ENCODE peak calls at places on chromosomes 1 and 21, in nine cellular contexts. W is DND-41, G is fibroblast of lung, E is neural progenitor cell, T is stomach, Y is esophagus squamous epithelium, U is tibial artery, I is left lung, H is heart right ventricle. N is an unnamed sample.

GRCh38 chr1:220044683-220045355 is 1.5 kb downstream of the EPRS1 start:
- DNase-seq in W (no peak), G (peak; percentile 3), E (no peak), T (no peak), Y (no peak), U (no peak), I (no peak), H (no peak), N (no peak)

GRCh38 chr1:41758490-41758889 is 160.2 kb downstream of the HIVEP3 start:
- DNase-seq in W (no peak), G (peak; percentile 66), E (no peak), T (no peak), Y (no peak), U (no peak), I (no peak), H (no peak), N (no peak)

GRCh38 chr1:56820755-56821461 is 1.7 kb upstream of the FYB2 start:
- DNase-seq in W (peak; percentile 76), G (peak; percentile 78), E (peak; percentile 90), T (peak; percentile 89), Y (no peak), U (peak; percentile 79), I (peak; percentile 88), H (peak; percentile 79), N (peak; percentile 28)

GRCh38 chr1:6049419-6049818 is 3.7 kb downstream of the KCNAB2 start:
- DNase-seq in W (no peak), G (no peak), E (no peak), T (no peak), Y (no peak), U (no peak), I (no peak), H (no peak), N (no peak)

GRCh38 chr1:91026320-91026719 is 4.5 kb upstream of the ZNF644 start:
- DNase-seq in W (no peak), G (no peak), E (no peak), T (no peak), Y (no peak), U (no peak), I (no peak), H (no peak), N (no peak)

GRCh38 chr1:176765608-176766007 is 302.6 kb downstream of the PAPPA2 start:
- DNase-seq in W (no peak), G (no peak), E (no peak), T (no peak), Y (no peak), U (no peak), I (no peak), H (no peak), N (no peak)

GRCh38 chr21:38839683-38840286 is 34.1 kb downstream of the ETS2 start:
- DNase-seq in W (no peak), G (peak; percentile 97), E (no peak), T (no peak), Y (no peak), U (no peak), I (no peak), H (no peak), N (no peak)

GRCh38 chr1:197444754-197445153 is 176.7 kb downstream of the CRB1 start:
- DNase-seq in W (no peak), G (peak; percentile 33), E (no peak), T (no peak), Y (no peak), U (no peak), I (no peak), H (no peak), N (no peak)

GRCh38 chr1:40039245-40039756 is 1.2 kb upstream of the CAP1 start:
- DNase-seq in W (no peak), G (no peak), E (no peak), T (no peak), Y (no peak), U (peak; percentile 82), I (no peak), H (peak; percentile 77), N (peak; percentile 18)

GRCh38 chr1:56169856-56170255 is 409.5 kb downstream of the PLPP3 start:
- DNase-seq in W (no peak), G (peak; percentile 72), E (no peak), T (no peak), Y (no peak), U (no peak), I (no peak), H (no peak), N (no peak)

GRCh38 chr1:88678405-88678804 is 5.7 kb upstream of the PKN2 start:
- DNase-seq in W (no peak), G (no peak), E (no peak), T (no peak), Y (no peak), U (no peak), I (no peak), H (no peak), N (no peak)

GRCh38 chr1:17112496-17113236 is 6.6 kb downstream of the PADI2 start:
- DNase-seq in W (no peak), G (no peak), E (no peak), T (no peak), Y (no peak), U (no peak), I (no peak), H (no peak), N (no peak)

GRCh38 chr1:203172184-203173115 is 3.2 kb downstream of the MYBPH start:
- DNase-seq in W (peak; percentile 53), G (peak; percentile 28), E (peak; percentile 76), T (peak; percentile 75), Y (no peak), U (peak; percentile 41), I (peak; percentile 86), H (peak; percentile 56), N (peak; percentile 16)

GRCh38 chr1:210629276-210629675 is 300.6 kb downstream of the HHAT start:
- DNase-seq in W (no peak), G (no peak), E (no peak), T (no peak), Y (no peak), U (no peak), I (no peak), H (no peak), N (no peak)

GRCh38 chr21:38234395-38235142 is 22.2 kb upstream of the KCNJ15 start:
- DNase-seq in W (no peak), G (no peak), E (no peak), T (peak; percentile 63), Y (no peak), U (no peak), I (no peak), H (no peak), N (no peak)

GRCh38 chr1:240055978-240056772 is 35.5 kb upstream of the FMN2 start:
- DNase-seq in W (no peak), G (no peak), E (no peak), T (no peak), Y (no peak), U (no peak), I (no peak), H (no peak), N (no peak)

GRCh38 chr1:157105988-157106812 is 6.6 kb upstream of the ETV3L start:
- DNase-seq in W (no peak), G (peak; percentile 70), E (no peak), T (peak; percentile 41), Y (no peak), U (peak; percentile 64), I (no peak), H (peak; percentile 23), N (no peak)

GRCh38 chr1:57473448-57473847 is 49.6 kb upstream of the DAB1 start:
- DNase-seq in W (no peak), G (no peak), E (no peak), T (no peak), Y (no peak), U (no peak), I (no peak), H (no peak), N (no peak)

GRCh38 chr1:156475568-156476500 is 24.7 kb downstream of the MEF2D start:
- DNase-seq in W (no peak), G (peak; percentile 97), E (no peak), T (peak; percentile 66), Y (no peak), U (peak; percentile 98), I (no peak), H (peak; percentile 80), N (no peak)

GRCh38 chr1:245074232-245074747 is 80.5 kb upstream of the KIF26B start:
- DNase-seq in W (no peak), G (peak; percentile 33), E (peak; percentile 69), T (no peak), Y (no peak), U (no peak), I (no peak), H (no peak), N (no peak)

GRCh38 chr1:78676347-78676982 is 26.8 kb downstream of the IFI44 start:
- DNase-seq in W (peak; percentile 56), G (peak; percentile 86), E (peak; percentile 74), T (peak; percentile 61), Y (no peak), U (no peak), I (no peak), H (peak; percentile 64), N (no peak)
- TF ChIP-seq CTCF in W (peak; percentile 89), G (peak; percentile 72), E (peak; percentile 90), T (no peak), Y (peak; percentile 89), U (peak; percentile 83), I (peak; percentile 85), H (peak; percentile 93), N (peak; percentile 88)

DNA sequence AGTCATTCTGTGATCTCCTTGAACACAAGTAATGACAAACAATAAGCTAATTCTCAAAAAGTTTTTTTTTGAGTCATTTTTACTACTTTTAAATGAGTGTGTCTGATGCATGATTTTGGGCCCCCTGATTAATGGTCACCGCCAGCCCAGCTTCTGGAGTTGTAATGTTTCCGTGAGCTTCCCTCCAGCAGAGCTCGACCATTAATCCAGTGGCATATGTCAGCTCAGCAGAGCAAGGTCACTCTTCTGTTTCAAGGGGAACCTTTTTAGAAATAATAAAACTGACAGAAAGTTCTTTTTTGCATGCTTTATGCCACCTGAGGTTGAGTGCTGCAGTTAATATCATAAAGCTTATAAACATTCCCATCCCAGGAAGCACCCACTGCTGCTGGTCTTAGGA is 14.2 kb downstream of the SAMSN1 start:
- DNase-seq in W (no peak), G (no peak), E (no peak), T (no peak), Y (no peak), U (no peak), I (no peak), H (no peak), N (no peak)
- H3K27ac ChIP-seq in W (peak overlapping the region; percentile 41), G (no peak overlapping the region), E (no peak overlapping the region), T (no peak overlapping the region), Y (no peak overlapping the region), U (no peak overlapping the region), I (no peak overlapping the region), H (no peak overlapping the region), N (no peak overlapping the region)

GRCh38 chr1:2945821-2946231 is 75.4 kb upstream of the ACTRT2 start:
- DNase-seq in W (no peak), G (no peak), E (no peak), T (no peak), Y (no peak), U (peak; percentile 51), I (peak; percentile 58), H (no peak), N (no peak)
- H3K27me3 ChIP-seq in W (no peaks in the 10 kb centered on the region), G (no peaks in the 10 kb centered on the region), E (no peaks in the 10 kb centered on the region), T (peaks cover 78% of the 10 kb centered on the region), Y (no peaks in the 10 kb centered on the region), U (no peaks in the 10 kb centered on the region), I (peaks cover 62% of the 10 kb centered on the region), H (peaks cover 16% of the 10 kb centered on the region), N (peaks cover 5% of the 10 kb centered on the region)

DNA sequence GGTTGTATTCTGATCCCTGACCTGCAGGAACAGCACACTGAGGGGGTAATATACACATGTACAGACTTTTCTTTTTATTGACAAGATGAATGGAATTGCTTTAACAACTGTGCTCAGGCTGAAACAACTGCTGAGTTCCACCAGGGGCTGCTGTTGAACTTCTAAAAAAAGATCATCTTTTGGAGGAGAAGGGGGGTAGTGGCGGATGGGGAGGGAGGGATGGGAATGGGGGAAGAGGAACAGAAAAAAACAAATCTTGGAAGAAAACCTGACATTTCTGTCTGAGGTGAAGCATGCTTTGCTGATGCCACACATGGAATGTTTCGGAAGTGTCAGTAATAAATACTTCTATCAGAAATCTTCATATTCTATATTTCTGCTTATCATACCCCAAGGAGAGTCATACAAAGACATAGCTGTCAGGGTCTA is 75.0 kb downstream of the RWDD3 start:
- DNase-seq in W (no peak), G (peak; percentile 67), E (peak; percentile 80), T (no peak), Y (no peak), U (no peak), I (no peak), H (peak; percentile 20), N (no peak)
- TF ChIP-seq CTCF in W (peak; percentile 51), G (peak; percentile 82), E (peak; percentile 84), T (no peak), Y (peak; percentile 37), U (peak; percentile 33), I (peak; percentile 20), H (peak; percentile 47), N (no peak)

N was measured in CD4-positive, alpha-beta T cell.